ENCODE peak calls at places on chromosomes 12 and 14, in five cellular contexts. O is astrocyte of the cerebellum; L is left ventricle myocardium inferior; Z is CD8-positive, alpha-beta memory T cell; B is HL-60. E is an unnamed sample.

GRCh38 chr14:50773632-50774541 is 57.1 kb downstream of the NIN start:
- DNase-seq in B (no peak), Z (no peak), O (peak), L (no peak), E (peak)

GRCh38 chr12:94616217-94616729 is 34.1 kb downstream of the TMCC3 start:
- DNase-seq in Z (no peak), L (no peak), B (no peak), O (no peak), E (peak)

GRCh38 chr12:98741615-98742265 is 96.7 kb downstream of the APAF1 start:
- DNase-seq in B (no peak), L (no peak), O (no peak), Z (no peak), E (no peak)

GRCh38 chr12:107441906-107442305 is 243.7 kb upstream of the PWP1 start:
- DNase-seq in B (no peak), O (peak), L (no peak), Z (peak), E (no peak)

GRCh38 chr12:118436986-118437385 is 60.6 kb downstream of the SUDS3 start:
- DNase-seq in Z (no peak), L (no peak), B (no peak), O (no peak), E (no peak)

GRCh38 chr14:49853572-49854375 is 1.2 kb upstream of the NEMF start:
- DNase-seq in B (peak), O (peak), L (peak), Z (peak), E (peak)

GRCh38 chr12:14691560-14691959 is 4.8 kb downstream of the GUCY2C start:
- DNase-seq in B (peak), L (peak), O (no peak), Z (no peak), E (peak)

GRCh38 chr14:65356327-65356836 is 56.1 kb upstream of the FUT8 start:
- DNase-seq in Z (no peak), L (no peak), O (peak), B (no peak), E (no peak)

GRCh38 chr12:22729898-22730443 is 105.0 kb downstream of the ETNK1 start:
- DNase-seq in L (no peak), B (peak), O (peak), Z (no peak), E (no peak)

GRCh38 chr12:115404761-115405470 is 720.9 kb upstream of the TBX3 start:
- DNase-seq in O (peak), Z (no peak), B (no peak), L (no peak), E (no peak)

GRCh38 chr14:37903561-37904191 is 304.0 kb upstream of the SSTR1 start:
- DNase-seq in Z (peak), O (peak), L (no peak), B (peak), E (no peak)

GRCh38 chr12:132222096-132222807 is 78.0 kb downstream of the NOC4L start:
- DNase-seq in L (no peak), B (peak), O (no peak), Z (peak), E (no peak)

GRCh38 chr14:73754911-73755360 is 40.8 kb upstream of the PNMA1 start:
- DNase-seq in B (no peak), L (peak), O (peak), Z (no peak), E (peak)

GRCh38 chr12:69779928-69780327 is 41.3 kb downstream of the RAB3IP start:
- DNase-seq in Z (no peak), B (no peak), L (no peak), O (peak), E (no peak)

GRCh38 chr14:93510030-93510429 is 79.3 kb downstream of the UNC79 start:
- DNase-seq in Z (no peak), O (no peak), B (no peak), L (no peak), E (no peak)

GRCh38 chr12:14963520-14963919 is 2.1 kb upstream of the ARHGDIB start:
- DNase-seq in Z (no peak), O (no peak), L (no peak), B (no peak), E (no peak)

GRCh38 chr14:64983439-64984310 is 3.0 kb upstream of the FNTB start:
- DNase-seq in L (no peak), B (no peak), Z (peak), O (peak), E (no peak)

GRCh38 chr14:93018401-93018800 is 95.5 kb downstream of the CHGA start:
- DNase-seq in B (no peak), L (no peak), O (no peak), Z (no peak), E (no peak)

GRCh38 chr14:99718031-99718810 is 34.1 kb downstream of the CYP46A1 start:
- DNase-seq in O (no peak), Z (no peak), B (no peak), L (no peak), E (no peak)

GRCh38 chr12:115261691-115262398 is 577.9 kb upstream of the TBX3 start:
- DNase-seq in Z (no peak), L (no peak), O (no peak), B (no peak), E (no peak)

GRCh38 chr12:123839826-123840225 is 77.7 kb downstream of the DNAH10 start:
- DNase-seq in O (no peak), L (no peak), Z (no peak), B (no peak), E (no peak)

GRCh38 chr12:105198961-105199360 is 37.0 kb downstream of the APPL2 start:
- DNase-seq in B (no peak), O (no peak), L (no peak), Z (no peak), E (no peak)

GRCh38 chr12:69239922-69240624 is 704 bp downstream of the CPSF6 start:
- DNase-seq in O (no peak), Z (peak), B (no peak), L (peak), E (peak)

GRCh38 chr12:77645966-77646598 is 184.6 kb upstream of the NAV3 start:
- DNase-seq in L (no peak), O (no peak), Z (no peak), B (no peak), E (no peak)

GRCh38 chr12:32455607-32456063 is 56.3 kb downstream of the FGD4 start:
- DNase-seq in B (peak), Z (peak), O (peak), L (no peak), E (no peak)

GRCh38 chr14:94917041-94917600 is 147.2 kb upstream of the GSC start:
- DNase-seq in Z (no peak), O (no peak), B (no peak), L (no peak), E (no peak)

GRCh38 chr12:123506843-123507236 is 26.7 kb downstream of the RILPL1 start:
- DNase-seq in Z (no peak), L (no peak), B (no peak), O (no peak), E (no peak)

GRCh38 chr14:105118646-105119409 is 49.7 kb downstream of the JAG2 start:
- DNase-seq in L (no peak), B (no peak), Z (no peak), O (no peak), E (no peak)

GRCh38 chr14:99265571-99265970 is 6.4 kb downstream of the BCL11B start:
- DNase-seq in L (no peak), Z (peak), B (no peak), O (no peak), E (no peak)

GRCh38 chr12:19963972-19964371 is 404.4 kb upstream of the PDE3A start:
- DNase-seq in Z (no peak), O (peak), B (no peak), L (no peak), E (no peak)

GRCh38 chr12:70049596-70050360 is 193.5 kb upstream of the CNOT2 start:
- DNase-seq in Z (no peak), B (no peak), O (no peak), L (no peak), E (no peak)

GRCh38 chr12:66803972-66804371 is 125.1 kb upstream of the GRIP1 start:
- DNase-seq in L (no peak), B (no peak), O (no peak), Z (no peak), E (no peak)

GRCh38 chr14:55188686-55189295 is 2.6 kb downstream of the DLGAP5 start:
- DNase-seq in Z (no peak), O (no peak), L (no peak), B (no peak), E (no peak)
- H3K4me3 ChIP-seq in Z (no peak), O (no peak), L (no peak), B (no peak), E (no peak)

GRCh38 chr14:75340921-75341320 is 62.3 kb downstream of the FOS start:
- DNase-seq in B (peak), Z (no peak), O (no peak), L (peak), E (peak)
- H3K4me3 ChIP-seq in B (no peak), Z (no peak), O (no peak), L (peak), E (peak)

GRCh38 chr12:57904848-57905811 is 36.2 kb upstream of the ATP23 start:
- DNase-seq in O (peak), Z (peak), L (peak), B (peak), E (peak)
- H3K4me3 ChIP-seq in O (no peak), Z (no peak), L (peak), B (no peak), E (peak)

GRCh38 chr12:82740129-82741000 is 53.7 kb downstream of the TMTC2 start:
- DNase-seq in Z (no peak), L (no peak), B (no peak), O (peak), E (no peak)
- H3K4me3 ChIP-seq in Z (no peak), L (no peak), B (no peak), O (no peak), E (no peak)

GRCh38 chr12:89469361-89469760 is 55.2 kb downstream of the GALNT4 start:
- DNase-seq in L (no peak), O (peak), Z (no peak), B (no peak), E (no peak)
- H3K4me3 ChIP-seq in L (no peak), O (no peak), Z (no peak), B (no peak), E (no peak)

DNA sequence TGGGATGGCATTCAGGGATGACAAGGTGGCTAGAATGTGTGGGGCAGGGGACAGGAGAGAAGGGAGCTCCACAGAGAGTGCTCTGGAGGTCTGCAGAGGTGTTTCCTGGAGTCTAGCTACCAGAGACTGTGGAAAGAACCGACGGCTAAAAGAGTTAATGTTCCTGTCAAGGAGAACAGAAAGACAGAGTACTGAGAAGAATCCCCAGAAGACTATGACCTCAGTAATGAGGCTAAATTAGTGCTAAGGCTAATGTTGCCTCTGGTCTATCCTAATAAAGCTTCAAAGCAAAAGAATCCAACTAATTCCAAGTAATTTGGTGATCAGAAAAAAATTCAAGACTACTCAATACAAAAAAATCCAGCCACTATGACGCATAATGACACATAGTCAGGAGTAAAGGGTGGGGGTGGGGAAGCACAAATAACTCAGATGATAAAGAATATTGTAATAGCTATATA is 44.7 kb downstream of the FERMT2 start:
- DNase-seq in Z (no peak), B (no peak), O (peak), L (no peak), E (no peak)
- H3K4me3 ChIP-seq in Z (no peak), B (no peak), O (no peak), L (no peak), E (no peak)

GRCh38 chr12:2958432-2959193 is 584 bp upstream of the TEAD4 start:
- DNase-seq in L (peak), B (no peak), Z (no peak), O (no peak), E (peak)

GRCh38 chr12:2957816-2958431 is 1.3 kb upstream of the TEAD4 start:
- DNase-seq in L (no peak), B (no peak), O (no peak), Z (no peak), E (no peak)

GRCh38 chr12:2959508-2960431 is 573 bp downstream of the TEAD4 start:
- DNase-seq in B (no peak), L (peak), Z (no peak), O (no peak), E (peak)

GRCh38 chr12:2960432-2960956 is 1.3 kb downstream of the TEAD4 start:
- DNase-seq in O (no peak), L (no peak), B (no peak), Z (no peak), E (no peak)

DNA sequence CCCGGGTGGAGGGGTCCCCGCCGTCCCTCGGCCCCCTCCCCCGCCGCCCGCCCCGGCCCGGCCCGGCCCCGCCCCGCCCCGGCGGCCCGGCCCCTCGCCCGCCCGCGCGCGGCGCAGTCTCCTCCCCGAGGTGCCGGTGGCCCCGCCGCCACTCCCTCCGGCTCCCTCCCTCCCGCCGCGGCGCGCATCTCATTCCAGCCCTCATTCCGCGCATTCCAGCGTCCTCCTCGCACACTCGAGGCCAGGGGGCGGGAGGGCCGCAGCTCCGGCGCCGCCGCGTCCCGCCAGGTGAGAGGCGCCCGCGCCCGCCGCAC is at the start of gene TEAD4:
- DNase-seq in Z (no peak), B (no peak), L (peak), O (peak), E (peak)
- H3K4me3 ChIP-seq in Z (no peak), B (peak), L (peak), O (peak), E (peak)

GRCh38 chr14:22533057-22533704 is 55.8 kb downstream of the DAD1 start:
- DNase-seq in Z (no peak), O (no peak), L (no peak), B (no peak), E (no peak)
- H3K4me3 ChIP-seq in Z (peak), O (no peak), L (no peak), B (no peak), E (no peak)

DNA sequence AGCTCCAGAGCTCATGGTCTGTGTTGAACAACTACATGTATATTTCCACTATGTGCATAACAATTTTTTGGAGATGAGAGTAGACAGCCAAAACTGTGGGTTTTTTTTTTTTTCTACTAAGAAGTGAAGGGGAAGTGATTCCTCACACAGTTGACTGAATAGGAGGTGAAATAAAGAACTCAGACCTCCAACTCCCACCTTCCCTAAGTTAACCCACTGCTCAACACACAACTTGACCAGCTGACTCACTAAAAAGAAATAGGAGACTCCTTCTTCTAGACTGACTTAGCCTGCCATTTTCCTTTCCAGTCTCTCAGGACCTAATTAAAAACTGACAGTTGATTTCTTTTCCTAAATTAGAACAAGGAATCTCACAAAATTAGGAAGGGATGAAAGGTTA is 1.7 kb downstream of the M6PR start:
- DNase-seq in L (no peak), O (no peak), Z (no peak), B (no peak), E (no peak)
- H3K4me3 ChIP-seq in L (peak), O (no peak), Z (peak), B (peak), E (no peak)

GRCh38 chr14:96120392-96120791 is 81.2 kb downstream of the C14orf132 start:
- DNase-seq in B (no peak), Z (no peak), O (no peak), L (no peak), E (no peak)

GRCh38 chr14:96120941-96121340 is 81.8 kb downstream of the C14orf132 start:
- DNase-seq in L (no peak), B (no peak), O (no peak), Z (no peak), E (no peak)

GRCh38 chr14:96117997-96118790 is 79.0 kb downstream of the C14orf132 start:
- DNase-seq in Z (no peak), B (no peak), O (no peak), L (no peak), E (no peak)

GRCh38 chr14:96121660-96122395 is 82.7 kb downstream of the C14orf132 start:
- DNase-seq in O (no peak), Z (no peak), B (no peak), L (no peak), E (no peak)

GRCh38 chr14:96119947-96120346 is 80.8 kb downstream of the C14orf132 start:
- DNase-seq in L (no peak), O (no peak), B (no peak), Z (no peak), E (no peak)
- H3K4me3 ChIP-seq in L (no peak), O (no peak), B (no peak), Z (no peak), E (no peak)

E was measured in gastrocnemius medialis.